ENCODE peak calls at places on chromosomes 7 and 10, in six cellular contexts. Y is hepatocyte, L is HCT116, U is heart right ventricle, E is IMR-90, J is fibroblast of lung. G is an unnamed sample. For H3K9me3, the result is how much of the 10 kb centered on the place peaks cover.

GRCh38 chr7:37265876-37266275 is 182.8 kb downstream of the ELMO1 start:
- DNase-seq in E (no peak), Y (no peak), J (no peak), U (no peak), L (no peak), G (no peak)

GRCh38 chr10:113735913-113736312 is 15.6 kb upstream of the PLEKHS1 start:
- DNase-seq in J (peak), U (no peak), Y (peak), L (no peak), E (no peak), G (peak)

GRCh38 chr7:36034020-36034419 is 119.0 kb upstream of the EEPD1 start:
- DNase-seq in Y (no peak), J (peak), U (no peak), E (peak), L (no peak), G (no peak)

GRCh38 chr7:108004220-108005142 is 1.5 kb upstream of the LAMB1 start:
- DNase-seq in L (no peak), E (peak), J (peak), Y (peak), U (no peak), G (peak)

GRCh38 chr7:70376561-70377031 is 755.3 kb upstream of the GALNT17 start:
- DNase-seq in Y (no peak), J (no peak), L (no peak), E (no peak), U (no peak), G (no peak)

GRCh38 chr10:63707254-63707910 is 186.2 kb downstream of the REEP3 start:
- DNase-seq in J (peak), E (peak), L (peak), Y (peak), U (no peak), G (no peak)

GRCh38 chr7:40192036-40192435 is 57.2 kb downstream of the SUGCT start:
- DNase-seq in L (no peak), U (no peak), E (peak), Y (no peak), J (peak), G (peak)

GRCh38 chr10:21496285-21497176 is 29.0 kb downstream of the SKIDA1 start:
- DNase-seq in J (peak), U (peak), E (peak), L (no peak), Y (peak), G (peak)

GRCh38 chr10:118827466-118828155 is 72.8 kb upstream of the CACUL1 start:
- DNase-seq in E (no peak), L (no peak), J (no peak), Y (no peak), U (no peak), G (no peak)

GRCh38 chr7:47946581-47947354 is 1.5 kb downstream of the PKD1L1 start:
- DNase-seq in Y (no peak), J (no peak), E (no peak), L (no peak), U (no peak), G (no peak)

GRCh38 chr7:111752022-111752582 is 189.8 kb upstream of the IMMP2L start:
- DNase-seq in J (peak), E (peak), U (peak), Y (peak), L (peak), G (peak)

GRCh38 chr7:45865594-45866410 is 7.1 kb downstream of the CCDC201 start:
- DNase-seq in L (no peak), U (no peak), J (no peak), E (peak), Y (no peak), G (no peak)

GRCh38 chr7:102080371-102081243 is 206.1 kb upstream of the SH2B2 start:
- DNase-seq in L (no peak), E (no peak), U (no peak), Y (no peak), J (no peak), G (no peak)

GRCh38 chr10:74643586-74643956 is 182.8 kb upstream of the KAT6B start:
- DNase-seq in L (no peak), J (no peak), Y (no peak), U (no peak), E (no peak), G (no peak)

GRCh38 chr7:158362912-158363905 is 224.4 kb downstream of the PTPRN2 start:
- DNase-seq in Y (peak), E (no peak), J (no peak), U (no peak), L (no peak), G (peak)

GRCh38 chr7:158366346-158366745 is 221.3 kb downstream of the PTPRN2 start:
- DNase-seq in J (no peak), L (no peak), U (no peak), E (no peak), Y (no peak), G (no peak)

GRCh38 chr7:158366916-158367633 is 220.5 kb downstream of the PTPRN2 start:
- DNase-seq in E (no peak), L (no peak), U (no peak), J (no peak), Y (no peak), G (no peak)

GRCh38 chr7:158367634-158367982 is 220.0 kb downstream of the PTPRN2 start:
- DNase-seq in L (no peak), Y (no peak), E (no peak), J (no peak), U (no peak), G (no peak)

DNA sequence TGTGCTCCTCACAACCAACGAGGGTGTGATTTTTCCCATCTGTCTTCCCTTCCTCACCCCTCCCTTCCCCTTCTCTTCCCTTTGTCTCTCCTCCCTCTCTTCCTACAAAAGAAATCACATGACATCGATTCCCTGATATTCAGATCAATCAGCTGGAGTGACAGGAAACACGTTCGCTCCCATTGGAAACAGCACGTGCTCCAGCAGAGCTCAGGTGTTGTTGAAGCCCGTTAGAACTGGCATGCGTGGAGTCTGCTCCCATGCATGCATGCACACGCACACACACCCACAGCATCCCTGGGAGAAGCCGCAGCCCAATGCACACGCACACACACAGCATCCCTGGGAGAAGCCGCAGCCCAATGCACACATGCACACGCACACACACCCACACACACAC is 222.3 kb downstream of the PTPRN2 start:
- DNase-seq in J (no peak), E (no peak), Y (no peak), U (no peak), L (no peak), G (no peak)
- H3K9me3 ChIP-seq in J (under half), E (half or more), Y (under half), U (under half), L (under half), G (under half)

GRCh38 chr10:111491154-111491553 is 414.3 kb downstream of the ADRA2A start:
- DNase-seq in E (no peak), L (no peak), J (no peak), Y (no peak), U (no peak), G (no peak)
- H3K9me3 ChIP-seq in E (under half), L (under half), J (under half), Y (under half), U (half or more), G (under half)

GRCh38 chr7:69190738-69191137 is 407.5 kb upstream of the AUTS2 start:
- DNase-seq in Y (no peak), L (no peak), J (peak), E (no peak), U (no peak), G (peak)
- H3K9me3 ChIP-seq in Y (under half), L (under half), J (under half), E (under half), U (under half), G (under half)

DNA sequence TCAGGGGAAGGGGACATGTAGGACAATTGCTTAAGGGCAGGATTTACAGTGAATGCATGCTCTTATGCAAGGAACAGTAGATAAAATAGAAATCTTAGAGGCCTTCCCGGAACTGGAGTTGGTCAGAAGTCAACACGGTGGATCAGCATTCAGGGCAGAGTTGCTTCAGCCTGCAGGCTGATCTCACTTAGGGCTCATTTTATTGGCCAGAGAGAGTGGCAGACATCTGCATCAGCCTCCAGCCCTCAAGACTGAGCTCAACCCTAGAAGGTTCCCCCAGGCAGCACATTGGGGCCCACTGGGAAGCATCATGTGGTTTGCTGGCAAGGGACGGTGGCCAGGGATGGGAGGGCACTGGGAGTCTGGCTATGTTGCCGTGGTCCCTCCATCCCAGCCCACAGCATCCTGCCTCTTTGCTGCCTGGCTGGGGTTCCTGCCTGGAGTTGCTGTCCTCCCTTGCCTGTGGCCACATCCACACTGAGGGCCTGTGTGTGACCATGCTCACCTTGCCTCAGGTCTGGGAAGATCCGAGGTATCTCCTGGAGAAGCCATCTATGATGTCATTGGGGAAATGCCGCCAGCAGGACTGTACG is 13.0 kb downstream of the SCART1 start:
- DNase-seq in Y (no peak), L (no peak), U (no peak), J (no peak), E (no peak), G (no peak)
- H3K9me3 ChIP-seq in Y (under half), L (under half), U (under half), J (under half), E (under half), G (under half)

GRCh38 chr7:64614812-64615211 is 51.1 kb upstream of the ZNF107 start:
- DNase-seq in J (no peak), L (no peak), Y (no peak), U (no peak), E (no peak), G (no peak)
- H3K9me3 ChIP-seq in J (under half), L (under half), Y (under half), U (under half), E (under half), G (under half)

DNA sequence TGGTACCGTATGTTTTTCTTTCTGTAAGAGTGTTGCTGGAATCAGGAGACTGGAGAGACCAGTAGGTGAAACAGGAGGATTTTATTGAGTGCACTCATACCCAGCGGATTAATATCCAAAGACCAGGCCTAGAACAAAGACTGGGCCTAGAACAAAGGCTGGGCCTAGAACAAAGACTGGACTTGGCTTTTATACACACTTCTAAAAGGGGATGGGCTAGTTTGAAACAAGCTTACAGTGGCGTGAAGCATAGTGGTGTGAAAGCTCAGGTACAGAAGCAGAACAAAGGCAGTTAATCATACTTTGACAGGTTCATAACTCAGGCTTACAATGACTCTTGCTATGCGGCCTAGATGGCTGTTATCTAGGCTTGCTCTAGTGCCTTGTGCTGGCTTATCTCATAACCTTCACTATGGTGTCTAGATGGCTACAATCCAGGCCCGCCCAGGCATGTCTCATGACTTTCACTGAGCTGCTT is 67.7 kb downstream of the TRIM24 start:
- DNase-seq in E (no peak), Y (no peak), L (peak), J (peak), U (no peak), G (peak)
- H3K9me3 ChIP-seq in E (under half), Y (under half), L (under half), J (under half), U (under half), G (under half)

GRCh38 chr7:91473619-91474018 is 209.4 kb downstream of the FZD1 start:
- DNase-seq in L (no peak), E (no peak), J (no peak), U (no peak), Y (no peak), G (no peak)

GRCh38 chr7:91468231-91468630 is 204.0 kb downstream of the FZD1 start:
- DNase-seq in E (no peak), J (peak), L (no peak), U (no peak), Y (no peak), G (no peak)

DNA sequence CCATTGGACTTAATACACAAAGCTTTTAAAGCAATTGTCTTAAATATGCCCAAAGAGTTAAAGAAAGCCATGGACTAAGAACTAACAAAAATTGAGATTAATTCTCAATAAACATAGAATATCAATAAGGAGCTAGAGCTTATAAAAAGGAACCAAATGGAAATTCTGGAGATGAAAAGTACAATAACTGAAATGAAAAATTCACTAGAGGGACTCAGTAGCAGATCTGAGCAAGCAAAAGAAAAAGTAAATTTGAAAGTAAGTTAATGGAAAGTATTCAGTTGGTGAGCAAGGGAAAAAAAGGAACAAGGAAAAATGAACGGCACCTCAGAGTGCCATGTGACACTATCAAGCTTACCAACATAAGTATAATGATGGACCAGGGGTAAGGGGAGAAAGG is 209.8 kb downstream of the FZD1 start:
- DNase-seq in U (no peak), J (no peak), E (no peak), Y (no peak), L (no peak), G (no peak)
- H3K9me3 ChIP-seq in U (under half), J (under half), E (under half), Y (under half), L (under half), G (under half)

GRCh38 chr7:64521409-64521984 is 41.4 kb downstream of the ZNF680 start:
- DNase-seq in E (no peak), L (no peak), U (no peak), J (no peak), Y (no peak), G (no peak)

GRCh38 chr7:64515781-64516180 is 47.1 kb downstream of the ZNF680 start:
- DNase-seq in E (no peak), Y (no peak), U (no peak), L (no peak), J (no peak), G (no peak)

GRCh38 chr7:64515330-64515729 is 47.5 kb downstream of the ZNF680 start:
- DNase-seq in U (no peak), Y (no peak), E (no peak), J (peak), L (no peak), G (peak)

GRCh38 chr7:64516451-64516850 is 46.4 kb downstream of the ZNF680 start:
- DNase-seq in J (no peak), L (no peak), Y (no peak), E (no peak), U (no peak), G (no peak)
- H3K9me3 ChIP-seq in J (under half), L (under half), Y (under half), E (under half), U (half or more), G (under half)

GRCh38 chr10:9501944-9502343 is 1447.5 kb downstream of the GATA3 start:
- DNase-seq in E (no peak), J (no peak), Y (peak), U (no peak), L (no peak), G (no peak)
- H3K9me3 ChIP-seq in E (under half), J (under half), Y (under half), U (under half), L (under half), G (under half)

G was measured in cardiac muscle cell.